ENCODE peak calls at places on chromosomes 5 and 9, in seven cellular contexts. One of them, this sample, is unnamed.

GRCh38 chr5:124648902-124649467 is 97.5 kb downstream of the ZNF608 start:
- DNase-seq in HCT116: no peak
- DNase-seq in GM23338: no peak
- DNase-seq in HepG2: peak; percentile 62
- DNase-seq in GM12891: no peak
- DNase-seq in upper lobe of left lung: no peak
- DNase-seq in sigmoid colon: no peak
- DNase-seq in this sample: peak; percentile 35

GRCh38 chr5:77312411-77312810 is 101.9 kb downstream of the PDE8B start:
- DNase-seq in HCT116: no peak
- DNase-seq in GM23338: no peak
- DNase-seq in HepG2: no peak
- DNase-seq in GM12891: no peak
- DNase-seq in upper lobe of left lung: no peak
- DNase-seq in sigmoid colon: no peak
- DNase-seq in this sample: no peak

GRCh38 chr5:171093598-171093997 is 215.4 kb upstream of the TLX3 start:
- DNase-seq in HCT116: no peak
- DNase-seq in GM23338: no peak
- DNase-seq in HepG2: no peak
- DNase-seq in GM12891: no peak
- DNase-seq in upper lobe of left lung: no peak
- DNase-seq in sigmoid colon: no peak
- DNase-seq in this sample: no peak

GRCh38 chr5:162567644-162568043 is 500.1 kb downstream of the GABRG2 start:
- DNase-seq in HCT116: no peak
- DNase-seq in GM23338: no peak
- DNase-seq in HepG2: no peak
- DNase-seq in GM12891: no peak
- DNase-seq in upper lobe of left lung: peak; percentile 73
- DNase-seq in sigmoid colon: no peak
- DNase-seq in this sample: no peak

GRCh38 chr9:17425379-17425778 is 153.5 kb upstream of the SH3GL2 start:
- DNase-seq in HCT116: no peak
- DNase-seq in GM23338: no peak
- DNase-seq in HepG2: no peak
- DNase-seq in GM12891: no peak
- DNase-seq in upper lobe of left lung: no peak
- DNase-seq in sigmoid colon: no peak
- DNase-seq in this sample: no peak

GRCh38 chr5:107519900-107520354 is 150.8 kb downstream of the EFNA5 start:
- DNase-seq in HCT116: no peak
- DNase-seq in GM23338: peak; percentile 55
- DNase-seq in HepG2: no peak
- DNase-seq in GM12891: no peak
- DNase-seq in upper lobe of left lung: no peak
- DNase-seq in sigmoid colon: no peak
- DNase-seq in this sample: no peak

GRCh38 chr9:123003467-123003866 is 30.0 kb upstream of the GPR21 start:
- DNase-seq in HCT116: no peak
- DNase-seq in GM23338: no peak
- DNase-seq in HepG2: no peak
- DNase-seq in GM12891: no peak
- DNase-seq in upper lobe of left lung: no peak
- DNase-seq in sigmoid colon: no peak
- DNase-seq in this sample: no peak

GRCh38 chr5:150815010-150815409 is 31.3 kb upstream of the IRGM start:
- DNase-seq in HCT116: no peak
- DNase-seq in GM23338: no peak
- DNase-seq in HepG2: no peak
- DNase-seq in GM12891: no peak
- DNase-seq in upper lobe of left lung: no peak
- DNase-seq in sigmoid colon: no peak
- DNase-seq in this sample: no peak

GRCh38 chr9:36787709-36788108 is 215.0 kb downstream of the MELK start:
- DNase-seq in HCT116: no peak
- DNase-seq in GM23338: no peak
- DNase-seq in HepG2: no peak
- DNase-seq in GM12891: no peak
- DNase-seq in upper lobe of left lung: no peak
- DNase-seq in sigmoid colon: peak; percentile 22
- DNase-seq in this sample: no peak

GRCh38 chr9:137174722-137175293 is 3.0 kb upstream of the TMEM210 start:
- DNase-seq in HCT116: no peak
- DNase-seq in GM23338: peak; percentile 55
- DNase-seq in HepG2: no peak
- DNase-seq in GM12891: no peak
- DNase-seq in upper lobe of left lung: no peak
- DNase-seq in sigmoid colon: no peak
- DNase-seq in this sample: no peak

GRCh38 chr5:150289551-150290390 is at the start of gene CAMK2A:
- DNase-seq in HCT116: no peak
- DNase-seq in GM23338: peak; percentile 86
- DNase-seq in HepG2: no peak
- DNase-seq in GM12891: no peak
- DNase-seq in upper lobe of left lung: no peak
- DNase-seq in sigmoid colon: no peak
- DNase-seq in this sample: peak; percentile 68

GRCh38 chr5:181223041-181223728 is at the start of gene TRIM41:
- DNase-seq in HCT116: peak; percentile 96
- DNase-seq in GM23338: peak; percentile 99
- DNase-seq in HepG2: peak; percentile 96
- DNase-seq in GM12891: peak; percentile 80
- DNase-seq in upper lobe of left lung: peak; percentile 98
- DNase-seq in sigmoid colon: peak; percentile 100
- DNase-seq in this sample: peak; percentile 97

GRCh38 chr5:65103674-65104035 is 334.9 kb downstream of the CWC27 start:
- DNase-seq in HCT116: no peak
- DNase-seq in GM23338: peak; percentile 29
- DNase-seq in HepG2: no peak
- DNase-seq in GM12891: no peak
- DNase-seq in upper lobe of left lung: no peak
- DNase-seq in sigmoid colon: no peak
- DNase-seq in this sample: no peak

GRCh38 chr5:92674322-92674721 is 906.7 kb downstream of the NR2F1-AS1 start:
- DNase-seq in HCT116: no peak
- DNase-seq in GM23338: peak; percentile 2
- DNase-seq in HepG2: no peak
- DNase-seq in GM12891: no peak
- DNase-seq in upper lobe of left lung: no peak
- DNase-seq in sigmoid colon: no peak
- DNase-seq in this sample: no peak

GRCh38 chr9:26677965-26678745 is 214.4 kb downstream of the CAAP1 start:
- DNase-seq in HCT116: no peak
- DNase-seq in GM23338: no peak
- DNase-seq in HepG2: no peak
- DNase-seq in GM12891: no peak
- DNase-seq in upper lobe of left lung: no peak
- DNase-seq in sigmoid colon: no peak
- DNase-seq in this sample: no peak

GRCh38 chr9:72315089-72315509 is 49.9 kb downstream of the ZFAND5 start:
- DNase-seq in HCT116: no peak
- DNase-seq in GM23338: no peak
- DNase-seq in HepG2: no peak
- DNase-seq in GM12891: no peak
- DNase-seq in upper lobe of left lung: peak; percentile 68
- DNase-seq in sigmoid colon: peak; percentile 88
- DNase-seq in this sample: no peak

GRCh38 chr9:24766081-24766480 is 220.4 kb upstream of the IZUMO3 start:
- DNase-seq in HCT116: no peak
- DNase-seq in GM23338: no peak
- DNase-seq in HepG2: no peak
- DNase-seq in GM12891: no peak
- DNase-seq in upper lobe of left lung: no peak
- DNase-seq in sigmoid colon: no peak
- DNase-seq in this sample: no peak

GRCh38 chr9:75027187-75028107 is 646 bp downstream of the CARNMT1 start:
- DNase-seq in HCT116: peak; percentile 2
- DNase-seq in GM23338: peak; percentile 63
- DNase-seq in HepG2: peak; percentile 30
- DNase-seq in GM12891: peak; percentile 17
- DNase-seq in upper lobe of left lung: peak; percentile 80
- DNase-seq in sigmoid colon: peak; percentile 86
- DNase-seq in this sample: peak; percentile 1

GRCh38 chr5:180080670-180081280 is 9.2 kb upstream of the RNF130 start:
- DNase-seq in HCT116: no peak
- DNase-seq in GM23338: no peak
- DNase-seq in HepG2: no peak
- DNase-seq in GM12891: no peak
- DNase-seq in upper lobe of left lung: no peak
- DNase-seq in sigmoid colon: no peak
- DNase-seq in this sample: no peak

GRCh38 chr9:136943291-136944093 is 1.0 kb downstream of the FBXW5 start:
- DNase-seq in HCT116: no peak
- DNase-seq in GM23338: peak; percentile 67
- DNase-seq in HepG2: no peak
- DNase-seq in GM12891: peak; percentile 79
- DNase-seq in upper lobe of left lung: peak; percentile 35
- DNase-seq in sigmoid colon: peak; percentile 64
- DNase-seq in this sample: peak; percentile 71

GRCh38 chr5:32508806-32509805 is 64.6 kb upstream of the ZFR start:
- DNase-seq in HCT116: no peak
- DNase-seq in GM23338: no peak
- DNase-seq in HepG2: no peak
- DNase-seq in GM12891: no peak
- DNase-seq in upper lobe of left lung: peak; percentile 49
- DNase-seq in sigmoid colon: no peak
- DNase-seq in this sample: no peak

GRCh38 chr5:131794596-131794995 is 2.2 kb downstream of the FNIP1 start:
- DNase-seq in HCT116: no peak
- DNase-seq in GM23338: no peak
- DNase-seq in HepG2: no peak
- DNase-seq in GM12891: no peak
- DNase-seq in upper lobe of left lung: peak; percentile 28
- DNase-seq in sigmoid colon: no peak
- DNase-seq in this sample: no peak

GRCh38 chr9:128902351-128903078 is 18.3 kb upstream of the PHYHD1 start:
- DNase-seq in HCT116: no peak
- DNase-seq in GM23338: no peak
- DNase-seq in HepG2: no peak
- DNase-seq in GM12891: peak; percentile 82
- DNase-seq in upper lobe of left lung: peak; percentile 68
- DNase-seq in sigmoid colon: no peak
- DNase-seq in this sample: no peak

DNA sequence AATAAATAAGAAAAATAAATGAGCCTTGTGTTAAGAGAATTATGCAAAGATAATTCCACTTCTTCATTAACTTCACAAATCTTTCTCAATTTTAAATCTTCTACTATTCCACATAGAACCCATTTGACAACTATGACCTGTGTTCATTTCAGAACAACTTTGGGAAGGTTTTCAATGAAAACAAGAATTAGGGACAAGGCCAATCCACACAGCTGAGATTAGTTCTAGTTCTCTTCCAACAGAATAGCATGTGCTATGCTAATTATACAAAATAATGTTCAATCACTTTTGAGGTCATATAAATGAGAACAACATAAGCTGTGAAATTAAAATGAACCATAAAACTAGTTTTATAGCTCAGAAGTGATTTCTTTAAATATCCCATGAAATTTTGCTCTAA is 7.2 kb upstream of the LHFPL2 start:
- DNase-seq in HCT116: no peak
- DNase-seq in GM23338: no peak
- DNase-seq in HepG2: no peak
- DNase-seq in GM12891: no peak
- DNase-seq in upper lobe of left lung: no peak
- DNase-seq in sigmoid colon: no peak
- DNase-seq in this sample: no peak
- TF ChIP-seq POLR2AphosphoS5 in HCT116: no peak
- TF ChIP-seq POLR2AphosphoS5 in GM23338: no peak
- TF ChIP-seq POLR2AphosphoS5 in HepG2: no peak
- TF ChIP-seq POLR2AphosphoS5 in GM12891: no peak
- TF ChIP-seq POLR2AphosphoS5 in upper lobe of left lung: no peak
- TF ChIP-seq POLR2AphosphoS5 in sigmoid colon: no peak
- TF ChIP-seq POLR2AphosphoS5 in this sample: no peak

GRCh38 chr9:94783928-94784327 is 57.4 kb downstream of the AOPEP start:
- DNase-seq in HCT116: no peak
- DNase-seq in GM23338: no peak
- DNase-seq in HepG2: no peak
- DNase-seq in GM12891: no peak
- DNase-seq in upper lobe of left lung: no peak
- DNase-seq in sigmoid colon: no peak
- DNase-seq in this sample: no peak

GRCh38 chr9:94785211-94786169 is 59.0 kb downstream of the AOPEP start:
- DNase-seq in HCT116: no peak
- DNase-seq in GM23338: no peak
- DNase-seq in HepG2: peak; percentile 80
- DNase-seq in GM12891: no peak
- DNase-seq in upper lobe of left lung: no peak
- DNase-seq in sigmoid colon: no peak
- DNase-seq in this sample: no peak

GRCh38 chr9:94780516-94780950 is 54.0 kb downstream of the AOPEP start:
- DNase-seq in HCT116: no peak
- DNase-seq in GM23338: no peak
- DNase-seq in HepG2: no peak
- DNase-seq in GM12891: no peak
- DNase-seq in upper lobe of left lung: no peak
- DNase-seq in sigmoid colon: no peak
- DNase-seq in this sample: no peak

GRCh38 chr9:94782367-94783120 is 56.0 kb downstream of the AOPEP start:
- DNase-seq in HCT116: no peak
- DNase-seq in GM23338: no peak
- DNase-seq in HepG2: no peak
- DNase-seq in GM12891: no peak
- DNase-seq in upper lobe of left lung: no peak
- DNase-seq in sigmoid colon: no peak
- DNase-seq in this sample: no peak

GRCh38 chr9:94783121-94783664 is 56.7 kb downstream of the AOPEP start:
- DNase-seq in HCT116: peak; percentile 69
- DNase-seq in GM23338: peak; percentile 95
- DNase-seq in HepG2: peak; percentile 75
- DNase-seq in GM12891: no peak
- DNase-seq in upper lobe of left lung: peak; percentile 91
- DNase-seq in sigmoid colon: peak; percentile 96
- DNase-seq in this sample: peak; percentile 63
- TF ChIP-seq POLR2AphosphoS5 in HCT116: peak; percentile 21
- TF ChIP-seq POLR2AphosphoS5 in GM23338: no peak
- TF ChIP-seq POLR2AphosphoS5 in HepG2: no peak
- TF ChIP-seq POLR2AphosphoS5 in GM12891: no peak
- TF ChIP-seq POLR2AphosphoS5 in upper lobe of left lung: peak; percentile 77
- TF ChIP-seq POLR2AphosphoS5 in sigmoid colon: peak; percentile 56
- TF ChIP-seq POLR2AphosphoS5 in this sample: no peak

GRCh38 chr5:75320341-75320740 is 16.7 kb upstream of the HMGCR start:
- DNase-seq in HCT116: no peak
- DNase-seq in GM23338: no peak
- DNase-seq in HepG2: no peak
- DNase-seq in GM12891: no peak
- DNase-seq in upper lobe of left lung: no peak
- DNase-seq in sigmoid colon: no peak
- DNase-seq in this sample: no peak
- TF ChIP-seq POLR2AphosphoS5 in HCT116: no peak
- TF ChIP-seq POLR2AphosphoS5 in GM23338: no peak
- TF ChIP-seq POLR2AphosphoS5 in HepG2: no peak
- TF ChIP-seq POLR2AphosphoS5 in GM12891: no peak
- TF ChIP-seq POLR2AphosphoS5 in upper lobe of left lung: peak; percentile 32
- TF ChIP-seq POLR2AphosphoS5 in sigmoid colon: no peak
- TF ChIP-seq POLR2AphosphoS5 in this sample: no peak

DNA sequence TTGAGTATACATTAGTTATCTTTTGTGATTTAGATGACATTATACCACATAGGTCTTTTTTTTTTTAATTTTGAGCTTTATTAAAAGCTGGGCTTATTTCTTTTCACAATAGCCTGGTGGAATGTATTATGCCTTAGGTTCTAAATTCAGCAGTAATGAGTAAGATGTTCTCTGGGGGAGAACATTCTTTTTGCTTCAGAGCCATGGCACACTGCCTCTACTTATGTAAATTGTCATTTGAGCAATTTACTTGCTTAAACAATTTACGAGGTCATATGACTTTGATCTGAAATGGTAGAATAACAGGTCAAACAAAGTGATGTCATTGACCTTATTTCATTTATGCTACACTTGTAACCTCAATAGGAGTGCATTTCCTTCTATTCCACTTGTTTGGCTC is 154.2 kb downstream of the FOCAD start:
- DNase-seq in HCT116: no peak
- DNase-seq in GM23338: no peak
- DNase-seq in HepG2: peak; percentile 7
- DNase-seq in GM12891: no peak
- DNase-seq in upper lobe of left lung: no peak
- DNase-seq in sigmoid colon: no peak
- DNase-seq in this sample: no peak
- TF ChIP-seq POLR2AphosphoS5 in HCT116: no peak
- TF ChIP-seq POLR2AphosphoS5 in GM23338: no peak
- TF ChIP-seq POLR2AphosphoS5 in HepG2: no peak
- TF ChIP-seq POLR2AphosphoS5 in GM12891: no peak
- TF ChIP-seq POLR2AphosphoS5 in upper lobe of left lung: no peak
- TF ChIP-seq POLR2AphosphoS5 in sigmoid colon: no peak
- TF ChIP-seq POLR2AphosphoS5 in this sample: no peak

This sample was measured in H1.